ENCODE peak calls at places on chromosomes 12 and 14, in eight cellular contexts. X is A549, F is upper lobe of left lung, T is bronchial epithelial cell, W is astrocyte of the spinal cord, J is stomach, G is psoas muscle, K is dorsolateral prefrontal cortex. Z is an unnamed sample.

GRCh38 chr12:66662729-66663128 is 16.1 kb downstream of the GRIP1 start:
- DNase-seq in W (peak), J (no peak), X (no peak), G (no peak), F (no peak), K (no peak), T (peak), Z (no peak)

GRCh38 chr12:69901141-69901900 is 76.3 kb downstream of the MYRFL start:
- DNase-seq in J (no peak), K (no peak), F (no peak), G (no peak), T (no peak), X (no peak), W (no peak), Z (no peak)

GRCh38 chr12:113655479-113655878 is 183.8 kb upstream of the LHX5 start:
- DNase-seq in T (no peak), W (no peak), F (no peak), X (no peak), G (no peak), J (no peak), K (no peak), Z (no peak)

GRCh38 chr14:68569546-68569908 is 223.3 kb downstream of the ZFP36L1 start:
- DNase-seq in J (no peak), W (no peak), K (no peak), T (no peak), X (no peak), G (no peak), F (no peak), Z (no peak)

GRCh38 chr12:10855807-10856206 is 6.5 kb upstream of the PRR4 start:
- DNase-seq in K (no peak), J (no peak), W (no peak), G (no peak), T (no peak), X (no peak), F (no peak), Z (no peak)

GRCh38 chr14:100429537-100429936 is 106.4 kb downstream of the SLC25A47 start:
- DNase-seq in T (no peak), G (no peak), K (no peak), X (no peak), W (no peak), F (no peak), J (no peak), Z (no peak)

GRCh38 chr14:106530423-106531107 is 1004.2 kb downstream of the TMEM121 start:
- DNase-seq in K (no peak), J (no peak), G (no peak), W (no peak), F (no peak), X (no peak), T (no peak), Z (no peak)

GRCh38 chr12:47997321-47997720 is 7.0 kb downstream of the COL2A1 start:
- DNase-seq in J (peak), W (no peak), X (no peak), K (no peak), G (no peak), T (no peak), F (no peak), Z (no peak)

GRCh38 chr12:68375701-68376469 is 43.7 kb upstream of the MDM1 start:
- DNase-seq in G (no peak), X (no peak), K (peak), F (no peak), W (peak), J (no peak), T (no peak), Z (no peak)

GRCh38 chr12:54251667-54252284 is 28.1 kb downstream of the CBX5 start:
- DNase-seq in J (no peak), X (peak), F (no peak), W (peak), T (peak), G (no peak), K (no peak), Z (no peak)

GRCh38 chr12:76303365-76303764 is 44.9 kb downstream of the BBS10 start:
- DNase-seq in W (peak), K (no peak), G (no peak), F (no peak), X (no peak), J (no peak), T (no peak), Z (no peak)

GRCh38 chr14:59483360-59483759 is 848 bp downstream of the L3HYPDH start:
- DNase-seq in J (no peak), W (peak), X (peak), K (no peak), F (no peak), G (no peak), T (peak), Z (no peak)

GRCh38 chr12:5479761-5480160 is 47.9 kb downstream of the NTF3 start:
- DNase-seq in J (no peak), W (no peak), K (no peak), F (no peak), X (no peak), T (no peak), G (no peak), Z (no peak)

GRCh38 chr12:123115409-123116111 is 35.3 kb downstream of the PITPNM2 start:
- DNase-seq in G (peak), W (peak), K (no peak), T (no peak), F (no peak), X (no peak), J (no peak), Z (no peak)

GRCh38 chr14:101186544-101186943 is 283.0 kb upstream of the RTL1 start:
- DNase-seq in J (peak), K (no peak), T (no peak), W (no peak), X (no peak), F (no peak), G (no peak), Z (peak)

GRCh38 chr12:67068204-67068731 is 200.9 kb upstream of the CAND1 start:
- DNase-seq in G (no peak), F (no peak), W (no peak), X (no peak), K (no peak), J (no peak), T (no peak), Z (no peak)

GRCh38 chr12:27573972-27574371 is 50.0 kb downstream of the PPFIBP1 start:
- DNase-seq in T (peak), X (no peak), J (no peak), K (no peak), F (no peak), G (no peak), W (peak), Z (no peak)

GRCh38 chr12:2108166-2108565 is 55.4 kb downstream of the CACNA1C start:
- DNase-seq in T (no peak), W (no peak), X (no peak), F (no peak), G (no peak), K (no peak), J (no peak), Z (no peak)

DNA sequence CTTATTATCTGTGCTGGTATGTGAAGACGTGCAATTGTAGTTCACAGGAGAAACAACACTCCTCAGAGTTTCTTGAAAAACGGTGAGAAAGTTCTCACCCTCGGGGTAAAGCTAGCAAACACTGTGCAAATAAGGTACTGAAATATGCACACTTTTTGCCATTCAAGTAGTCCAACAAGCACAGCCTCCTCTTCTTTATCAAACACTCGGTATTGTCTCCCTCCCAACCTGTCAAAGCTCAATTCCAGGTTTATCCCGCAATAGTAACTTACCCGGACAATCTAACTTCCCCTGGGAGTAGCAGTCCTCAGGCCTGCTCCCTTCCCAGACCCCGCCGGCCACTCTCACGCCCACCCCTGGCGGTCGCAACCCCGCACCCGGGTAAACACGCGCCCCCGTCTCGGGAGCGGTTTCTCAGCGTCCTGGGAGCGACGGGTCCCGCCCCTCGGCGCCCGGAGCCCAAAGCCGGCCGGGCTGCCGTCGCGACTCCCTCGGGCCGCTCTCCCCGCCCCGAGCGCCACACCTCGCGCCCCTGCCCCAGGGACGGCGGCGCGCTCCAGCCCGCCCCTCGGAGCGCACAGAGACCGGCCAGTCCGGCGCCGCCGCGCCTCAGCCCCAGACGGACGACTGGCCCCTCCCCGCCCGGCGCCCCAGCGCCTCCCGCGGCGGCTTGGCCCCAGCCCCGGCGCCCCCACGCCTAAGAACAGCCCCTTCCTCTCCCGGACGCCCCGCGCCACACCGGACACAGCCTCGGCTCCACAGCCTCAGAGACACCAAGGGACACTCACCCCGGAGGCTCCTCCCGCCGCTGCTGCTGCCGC is 594 bp downstream of the BTBD7 start:
- DNase-seq in G (peak), W (peak), T (peak), J (peak), K (peak), F (peak), X (no peak), Z (no peak)
- TF ChIP-seq CTCF in G (no peak), W (no peak), T (no peak), J (no peak), K (no peak), F (no peak), X (no peak), Z (peak)

DNA sequence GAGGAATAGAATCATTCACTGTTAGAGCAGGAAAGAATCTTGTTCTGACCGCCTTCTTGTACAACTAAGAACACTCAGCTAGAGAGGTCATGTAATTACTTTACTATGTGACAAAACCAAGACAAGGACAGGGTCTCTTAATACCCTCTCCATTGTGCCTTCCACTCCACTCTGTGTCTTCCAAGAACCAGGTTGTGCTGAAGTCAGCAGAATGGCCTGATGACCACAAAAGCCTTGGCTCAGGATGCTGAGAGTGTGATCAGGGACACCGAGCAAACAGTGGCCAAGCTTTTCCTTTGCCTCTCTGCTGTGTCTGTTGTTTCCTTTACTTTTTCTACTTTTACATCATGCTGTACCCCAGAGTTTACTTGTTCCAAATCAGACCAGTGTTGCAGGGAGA is 83.2 kb upstream of the RFX4 start:
- DNase-seq in F (no peak), W (no peak), J (no peak), K (no peak), X (no peak), T (no peak), G (no peak), Z (no peak)
- TF ChIP-seq CTCF in F (no peak), W (no peak), J (no peak), K (no peak), X (no peak), T (no peak), G (no peak), Z (no peak)

GRCh38 chr12:72139411-72139810 is 132.8 kb upstream of the TRHDE start:
- DNase-seq in G (no peak), F (no peak), X (no peak), J (no peak), W (no peak), K (no peak), T (no peak), Z (no peak)

GRCh38 chr12:72144553-72144952 is 127.6 kb upstream of the TRHDE start:
- DNase-seq in F (no peak), G (no peak), T (no peak), K (no peak), J (no peak), X (no peak), W (no peak), Z (no peak)

GRCh38 chr12:72146495-72146894 is 125.7 kb upstream of the TRHDE start:
- DNase-seq in J (no peak), W (no peak), T (no peak), F (no peak), G (no peak), K (no peak), X (no peak), Z (no peak)

GRCh38 chr12:72136792-72137191 is 135.4 kb upstream of the TRHDE start:
- DNase-seq in F (no peak), W (no peak), T (no peak), X (no peak), G (no peak), J (no peak), K (peak), Z (no peak)

GRCh38 chr12:72141381-72141780 is 130.8 kb upstream of the TRHDE start:
- DNase-seq in T (no peak), F (no peak), G (no peak), J (no peak), W (peak), K (no peak), X (no peak), Z (no peak)
- TF ChIP-seq CTCF in T (no peak), F (no peak), G (no peak), J (no peak), W (peak), K (no peak), X (no peak), Z (peak)

GRCh38 chr14:73785834-73786631 is 65.6 kb upstream of the PTGR2 start:
- DNase-seq in X (peak), W (peak), F (peak), K (peak), T (peak), G (peak), J (peak), Z (no peak)
- TF ChIP-seq CTCF in X (no peak), W (peak), F (peak), K (no peak), T (peak), G (peak), J (peak), Z (peak)

GRCh38 chr14:82872494-82872893 is 1338.8 kb upstream of the SEL1L start:
- DNase-seq in F (no peak), G (no peak), K (no peak), T (no peak), J (no peak), W (no peak), X (no peak), Z (no peak)
- TF ChIP-seq CTCF in F (no peak), G (no peak), K (no peak), T (no peak), J (no peak), W (no peak), X (no peak), Z (peak)

Z was measured in chondrocyte.